ENCODE peak calls at places on chromosome 11, in six cellular contexts. K is HepG2, J is A549, D is GM12878, X is K562, L is endothelial cell of umbilical vein. U is an unnamed sample.

GRCh38 chr11:65579291-65579690 is 3.4 kb downstream of the EHBP1L1 start:
- DNase-seq in K (no peak), J (no peak), D (no peak), X (no peak), L (no peak), U (peak; percentile 57)

GRCh38 chr11:10304495-10305261 is at the start of gene ADM:
- DNase-seq in K (peak; percentile 90), J (peak; percentile 91), D (no peak), X (peak; percentile 64), L (peak; percentile 94), U (peak; percentile 87)

GRCh38 chr11:26762089-26762488 is 40.2 kb upstream of the SLC5A12 start:
- DNase-seq in K (no peak), J (no peak), D (no peak), X (no peak), L (no peak), U (no peak)

GRCh38 chr11:46309669-46310288 is 32.3 kb downstream of the CREB3L1 start:
- DNase-seq in K (no peak), J (no peak), D (no peak), X (peak; percentile 77), L (no peak), U (peak; percentile 93)

GRCh38 chr11:3971756-3972404 is 116.4 kb downstream of the STIM1 start:
- DNase-seq in K (no peak), J (no peak), D (no peak), X (no peak), L (no peak), U (peak; percentile 35)

GRCh38 chr11:88779551-88779950 is 286.2 kb downstream of the GRM5 start:
- DNase-seq in K (peak; percentile 0), J (no peak), D (no peak), X (no peak), L (no peak), U (no peak)

GRCh38 chr11:46338988-46339666 is 8.1 kb upstream of the DGKZ start:
- DNase-seq in K (no peak), J (no peak), D (no peak), X (no peak), L (no peak), U (no peak)

GRCh38 chr11:79100093-79100704 is 340.6 kb downstream of the TENM4 start:
- DNase-seq in K (peak; percentile 45), J (peak; percentile 81), D (no peak), X (peak; percentile 85), L (peak; percentile 68), U (peak; percentile 63)

GRCh38 chr11:94519478-94520084 is 7.3 kb downstream of the C11orf97 start:
- DNase-seq in K (no peak), J (peak; percentile 6), D (no peak), X (peak; percentile 15), L (peak; percentile 38), U (peak; percentile 64)

GRCh38 chr11:87879118-87879517 is 296.1 kb downstream of the RAB38 start:
- DNase-seq in K (no peak), J (no peak), D (no peak), X (no peak), L (no peak), U (no peak)

GRCh38 chr11:107043242-107043991 is 25.1 kb upstream of the GUCY1A2 start:
- DNase-seq in K (no peak), J (no peak), D (peak; percentile 71), X (no peak), L (no peak), U (peak; percentile 83)

GRCh38 chr11:5367461-5368074 is 16.0 kb upstream of the OR51M1 start:
- DNase-seq in K (no peak), J (no peak), D (no peak), X (no peak), L (peak; percentile 92), U (no peak)

GRCh38 chr11:65354265-65355012 is at the start of gene TIGD3:
- DNase-seq in K (peak; percentile 92), J (peak; percentile 99), D (peak; percentile 75), X (peak; percentile 99), L (peak; percentile 98), U (peak; percentile 98)

GRCh38 chr11:67371549-67372231 is 1.7 kb downstream of the CLCF1 start:
- DNase-seq in K (peak; percentile 34), J (peak; percentile 72), D (no peak), X (peak; percentile 58), L (no peak), U (peak; percentile 82)

GRCh38 chr11:67371199-67371548 is 2.2 kb downstream of the CLCF1 start:
- DNase-seq in K (no peak), J (no peak), D (no peak), X (no peak), L (no peak), U (no peak)

GRCh38 chr11:67372993-67373915 is at the start of gene CLCF1:
- DNase-seq in K (no peak), J (peak; percentile 86), D (no peak), X (peak; percentile 89), L (no peak), U (peak; percentile 91)

GRCh38 chr11:67373916-67374570 is 645 bp upstream of the CLCF1 start:
- DNase-seq in K (peak; percentile 82), J (peak; percentile 96), D (no peak), X (peak; percentile 66), L (peak; percentile 82), U (peak; percentile 95)

DNA sequence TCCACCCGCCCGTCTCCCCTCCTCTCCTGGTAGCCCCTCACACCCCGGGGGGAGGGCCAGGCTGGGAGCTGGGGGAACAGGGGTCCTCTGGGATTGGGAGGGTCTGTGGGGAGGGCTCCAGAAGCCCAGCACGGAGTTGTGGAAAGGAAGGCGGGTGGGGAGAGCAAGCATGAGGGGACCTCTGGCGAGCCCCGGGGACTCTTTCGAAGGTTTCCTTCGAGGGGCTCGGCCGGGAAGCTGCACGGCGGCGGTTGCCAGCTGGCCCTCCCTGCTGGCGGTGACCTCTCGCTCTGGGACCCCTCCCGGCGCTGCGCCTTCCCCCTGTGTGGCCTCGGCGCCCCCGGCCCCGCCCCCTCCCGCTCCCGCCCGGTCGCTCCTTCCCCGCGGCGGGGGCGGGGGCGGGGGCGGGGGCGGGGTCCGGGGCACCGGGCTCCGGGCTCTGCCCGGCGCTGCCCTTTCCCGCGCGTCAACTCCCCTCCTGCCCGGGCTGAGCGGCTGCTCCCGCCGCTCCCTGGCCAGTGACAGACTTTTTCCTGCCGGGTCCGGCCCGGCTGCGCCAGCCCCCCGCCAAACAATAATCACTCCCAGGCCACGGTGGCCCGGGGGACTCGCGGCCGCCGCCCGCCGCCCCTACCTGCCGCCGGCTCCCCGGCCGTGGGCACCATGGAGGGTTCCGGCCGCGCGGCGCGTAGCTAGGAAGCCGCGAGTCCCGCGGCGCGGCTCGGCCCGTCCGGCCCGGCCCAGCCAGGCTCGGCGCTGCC is 986 bp downstream of the CLCF1 start:
- DNase-seq in K (no peak), J (no peak), D (no peak), X (peak; percentile 88), L (no peak), U (peak; percentile 72)
- TF ChIP-seq POLR2A in K (no peak), J (peak; percentile 49), D (no peak), X (no peak), L (peak; percentile 63), U (no peak)

GRCh38 chr11:111010391-111011354 is 234.9 kb upstream of the POU2AF2 start:
- DNase-seq in K (no peak), J (no peak), D (no peak), X (no peak), L (no peak), U (no peak)

GRCh38 chr11:111012497-111012896 is 233.0 kb upstream of the POU2AF2 start:
- DNase-seq in K (no peak), J (no peak), D (no peak), X (no peak), L (no peak), U (no peak)
- TF ChIP-seq MYC in K (no peak), J (no peak), D (no peak), X (no peak), L (no peak), U (no peak)

GRCh38 chr11:57277845-57278720 is 41.0 kb upstream of the APLNR start:
- DNase-seq in K (peak; percentile 24), J (peak; percentile 81), D (no peak), X (peak; percentile 75), L (peak; percentile 92), U (peak; percentile 50)
- H3K4me3 ChIP-seq in K (no peak overlapping the region), J (no peak overlapping the region), D (no peak overlapping the region), X (no peak overlapping the region), L (peak overlapping the region; percentile 25), U (no peak overlapping the region)

GRCh38 chr11:35166369-35167360 is 27.7 kb downstream of the CD44 start:
- DNase-seq in K (no peak), J (peak; percentile 57), D (no peak), X (no peak), L (peak; percentile 70), U (no peak)
- TF ChIP-seq POLR2A in K (no peak), J (no peak), D (peak; percentile 34), X (no peak), L (no peak), U (no peak)

GRCh38 chr11:19644316-19644715 is 68.3 kb upstream of the NAV2 start:
- DNase-seq in K (no peak), J (no peak), D (no peak), X (no peak), L (no peak), U (no peak)
- TF ChIP-seq MYC in K (no peak), J (no peak), D (no peak), X (no peak), L (no peak), U (no peak)

GRCh38 chr11:114166897-114167323 is 107.4 kb downstream of the ZBTB16 start:
- DNase-seq in K (no peak), J (no peak), D (no peak), X (no peak), L (peak; percentile 89), U (peak; percentile 82)
- H3K4me3 ChIP-seq in K (no peak overlapping the region), J (no peak overlapping the region), D (no peak overlapping the region), X (no peak overlapping the region), L (peak overlapping the region; percentile 28), U (no peak overlapping the region)

DNA sequence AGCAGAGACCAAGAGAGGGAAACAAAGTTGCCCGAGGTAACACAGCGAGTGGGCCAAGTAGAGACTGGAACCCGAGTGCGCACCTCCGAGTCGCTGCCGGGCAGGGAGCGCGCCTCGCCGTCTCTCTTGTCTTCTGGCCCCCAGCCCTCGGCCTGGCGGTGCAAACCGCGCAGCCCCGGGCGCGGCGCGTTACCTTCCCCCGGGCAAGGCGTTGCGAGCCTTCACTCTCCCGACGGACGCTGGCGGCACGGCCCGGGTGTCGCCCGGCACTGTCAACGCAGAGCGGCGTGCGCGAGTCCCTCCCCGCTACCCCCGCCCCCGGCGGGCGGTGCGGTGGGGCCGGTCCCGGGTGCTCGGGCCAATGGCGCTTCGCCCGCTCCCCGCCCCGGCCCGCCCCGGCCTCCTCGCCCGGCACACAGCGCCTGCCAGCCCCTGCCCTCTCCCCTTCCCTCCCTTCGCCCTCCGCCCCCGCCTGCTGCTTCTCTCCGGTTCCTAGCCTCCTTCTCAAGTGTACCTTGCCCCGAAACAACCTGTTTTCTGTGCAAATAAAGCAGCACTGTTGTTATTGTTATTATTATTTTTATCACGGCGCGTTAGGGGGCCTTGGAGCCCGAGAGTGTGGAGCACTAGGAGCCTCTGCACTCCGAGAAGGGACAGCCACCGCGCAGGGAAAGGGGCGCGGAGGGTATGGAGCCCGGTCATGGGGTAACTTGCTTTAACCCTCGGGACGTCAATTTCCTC is at the start of gene SYTL2:
- DNase-seq in K (peak; percentile 6), J (peak; percentile 75), D (no peak), X (peak; percentile 82), L (peak; percentile 57), U (peak; percentile 83)
- TF ChIP-seq POLR2A in K (no peak), J (peak; percentile 86), D (no peak), X (no peak), L (no peak), U (no peak)

U was measured in NB4.